ENCODE peak calls at places on chromosomes 16 and 17, in nine cellular contexts. X is body of pancreas; Q is pancreas; V is ovary; M is MM.1S; T is HCT116; A is kidney; K is CD8-positive, alpha-beta T cell; U is mammary epithelial cell. H is an unnamed sample.

GRCh38 chr17:79990704-79991103 is 45.0 kb downstream of the TBC1D16 start:
- DNase-seq in X (no peak), Q (no peak), V (peak), M (no peak), T (no peak), A (peak), K (no peak), U (no peak), H (no peak)

GRCh38 chr16:57251352-57251751 is 6.3 kb downstream of the ARL2BP start:
- DNase-seq in X (no peak), Q (no peak), V (no peak), M (no peak), T (no peak), A (no peak), K (no peak), U (no peak), H (no peak)

GRCh38 chr17:4199818-4200402 is 56.9 kb downstream of the CYB5D2 start:
- DNase-seq in X (no peak), Q (no peak), V (no peak), M (peak), T (peak), A (no peak), K (peak), U (peak), H (no peak)

GRCh38 chr16:4693956-4694663 is 748 bp downstream of the NUDT16L1 start:
- DNase-seq in X (peak), Q (peak), V (peak), M (peak), T (no peak), A (peak), K (peak), U (peak), H (no peak)

GRCh38 chr17:82351254-82351712 is 7.8 kb upstream of the TEX19 start:
- DNase-seq in X (no peak), Q (peak), V (no peak), M (peak), T (no peak), A (no peak), K (no peak), U (no peak), H (no peak)

GRCh38 chr16:89210904-89211515 is 6.5 kb upstream of the ZNF778 start:
- DNase-seq in X (no peak), Q (peak), V (peak), M (no peak), T (no peak), A (no peak), K (no peak), U (no peak), H (no peak)

GRCh38 chr17:13084420-13084819 is 66.6 kb upstream of the ELAC2 start:
- DNase-seq in X (no peak), Q (no peak), V (no peak), M (no peak), T (no peak), A (no peak), K (no peak), U (no peak), H (no peak)

GRCh38 chr16:78501744-78502143 is 402.3 kb downstream of the WWOX start:
- DNase-seq in X (no peak), Q (no peak), V (no peak), M (no peak), T (no peak), A (no peak), K (no peak), U (no peak), H (no peak)

GRCh38 chr16:8236816-8237215 is 353.5 kb downstream of the TMEM114 start:
- DNase-seq in X (no peak), Q (no peak), V (no peak), M (no peak), T (no peak), A (no peak), K (no peak), U (no peak), H (peak)

GRCh38 chr17:35073183-35073790 is 9.8 kb upstream of the RFFL start:
- DNase-seq in X (no peak), Q (no peak), V (no peak), M (peak), T (no peak), A (no peak), K (no peak), U (peak), H (no peak)

GRCh38 chr17:50266384-50267073 is 7.7 kb upstream of the TMEM92 start:
- DNase-seq in X (peak), Q (peak), V (peak), M (no peak), T (no peak), A (peak), K (no peak), U (peak), H (no peak)

GRCh38 chr16:66409156-66409555 is 17.9 kb upstream of the BEAN1 start:
- DNase-seq in X (no peak), Q (no peak), V (no peak), M (no peak), T (no peak), A (no peak), K (no peak), U (peak), H (no peak)

GRCh38 chr17:50271173-50271750 is 3.0 kb upstream of the TMEM92 start:
- DNase-seq in X (no peak), Q (no peak), V (no peak), M (no peak), T (no peak), A (no peak), K (no peak), U (no peak), H (no peak)

GRCh38 chr16:67668495-67669157 is 2.0 kb downstream of the C16orf86 start:
- DNase-seq in X (no peak), Q (no peak), V (no peak), M (no peak), T (no peak), A (no peak), K (no peak), U (no peak), H (no peak)

GRCh38 chr17:80457236-80457856 is 19.1 kb downstream of the NPTX1 start:
- DNase-seq in X (no peak), Q (no peak), V (no peak), M (no peak), T (no peak), A (no peak), K (no peak), U (no peak), H (no peak)

GRCh38 chr17:47698749-47699535 is 5.0 kb downstream of the TBKBP1 start:
- DNase-seq in X (peak), Q (peak), V (peak), M (peak), T (no peak), A (peak), K (peak), U (peak), H (peak)

GRCh38 chr16:81523387-81524115 is 78.9 kb downstream of the CMIP start:
- DNase-seq in X (no peak), Q (peak), V (peak), M (no peak), T (peak), A (peak), K (no peak), U (peak), H (no peak)

GRCh38 chr16:726438-727290 is at the start of the genes CCDC78 and HAGHL:
- DNase-seq in X (peak), Q (peak), V (peak), M (peak), T (no peak), A (peak), K (peak), U (no peak), H (peak)

GRCh38 chr17:12180644-12181261 is 160.1 kb downstream of the MAP2K4 start:
- DNase-seq in X (peak), Q (no peak), V (no peak), M (peak), T (peak), A (no peak), K (no peak), U (peak), H (no peak)

GRCh38 chr16:23716484-23716883 is 3.5 kb upstream of the ERN2 start:
- DNase-seq in X (no peak), Q (no peak), V (no peak), M (no peak), T (no peak), A (no peak), K (no peak), U (no peak), H (no peak)

GRCh38 chr17:58277107-58277506 is 3.6 kb downstream of the MPO start:
- DNase-seq in X (no peak), Q (no peak), V (no peak), M (peak), T (peak), A (no peak), K (no peak), U (no peak), H (no peak)

GRCh38 chr16:74700206-74701040 is at the start of gene MLKL:
- DNase-seq in X (peak), Q (peak), V (no peak), M (peak), T (peak), A (peak), K (peak), U (peak), H (no peak)

GRCh38 chr17:12365805-12366204 is 299.9 kb upstream of the MYOCD start:
- DNase-seq in X (no peak), Q (no peak), V (no peak), M (no peak), T (no peak), A (no peak), K (no peak), U (no peak), H (no peak)

GRCh38 chr16:83403751-83404150 is 404.0 kb upstream of the HSBP1 start:
- DNase-seq in X (no peak), Q (no peak), V (no peak), M (no peak), T (no peak), A (no peak), K (no peak), U (peak), H (no peak)

GRCh38 chr17:59332890-59333377 is 1.5 kb downstream of the YPEL2 start:
- DNase-seq in X (peak), Q (peak), V (no peak), M (no peak), T (no peak), A (no peak), K (no peak), U (no peak), H (peak)

GRCh38 chr16:28985206-28985605 is 354 bp downstream of the LAT start:
- DNase-seq in X (no peak), Q (no peak), V (no peak), M (no peak), T (no peak), A (no peak), K (no peak), U (no peak), H (no peak)

GRCh38 chr16:28984091-28984490 is 761 bp upstream of the LAT start:
- DNase-seq in X (no peak), Q (no peak), V (no peak), M (no peak), T (no peak), A (no peak), K (no peak), U (no peak), H (no peak)

GRCh38 chr16:28985611-28986041 is 774 bp downstream of the LAT start:
- DNase-seq in X (no peak), Q (no peak), V (no peak), M (no peak), T (no peak), A (no peak), K (no peak), U (no peak), H (no peak)

GRCh38 chr16:28983644-28984043 is 1.2 kb upstream of the LAT start:
- DNase-seq in X (no peak), Q (no peak), V (no peak), M (no peak), T (no peak), A (no peak), K (no peak), U (no peak), H (no peak)

GRCh38 chr16:28984619-28985135 is at the start of gene LAT:
- DNase-seq in X (peak), Q (no peak), V (no peak), M (peak), T (no peak), A (no peak), K (peak), U (no peak), H (no peak)
- H3K27ac ChIP-seq in X (no peak), Q (no peak), V (no peak), M (peak), T (no peak), A (no peak), K (peak), U (no peak), H (no peak)

GRCh38 chr17:63446981-63447687 is 1.0 kb upstream of the CYB561 start:
- DNase-seq in X (peak), Q (no peak), V (peak), M (no peak), T (no peak), A (no peak), K (peak), U (no peak), H (no peak)
- H3K27ac ChIP-seq in X (peak), Q (peak), V (peak), M (no peak), T (peak), A (peak), K (peak), U (peak), H (no peak)

GRCh38 chr17:492015-492399 is 139.4 kb upstream of the RPH3AL start:
- DNase-seq in X (no peak), Q (no peak), V (no peak), M (no peak), T (no peak), A (no peak), K (no peak), U (no peak), H (no peak)

GRCh38 chr17:493666-494065 is 141.1 kb upstream of the RPH3AL start:
- DNase-seq in X (no peak), Q (no peak), V (no peak), M (no peak), T (no peak), A (no peak), K (no peak), U (no peak), H (no peak)

GRCh38 chr17:489758-490329 is 137.2 kb upstream of the RPH3AL start:
- DNase-seq in X (peak), Q (peak), V (peak), M (no peak), T (no peak), A (peak), K (peak), U (peak), H (no peak)

GRCh38 chr17:488993-489757 is 136.6 kb upstream of the RPH3AL start:
- DNase-seq in X (no peak), Q (no peak), V (peak), M (no peak), T (peak), A (no peak), K (no peak), U (peak), H (no peak)

GRCh38 chr17:491086-492014 is 138.7 kb upstream of the RPH3AL start:
- DNase-seq in X (peak), Q (peak), V (peak), M (no peak), T (no peak), A (peak), K (no peak), U (peak), H (no peak)
- H3K27ac ChIP-seq in X (peak), Q (no peak), V (no peak), M (no peak), T (no peak), A (no peak), K (no peak), U (no peak), H (no peak)

DNA sequence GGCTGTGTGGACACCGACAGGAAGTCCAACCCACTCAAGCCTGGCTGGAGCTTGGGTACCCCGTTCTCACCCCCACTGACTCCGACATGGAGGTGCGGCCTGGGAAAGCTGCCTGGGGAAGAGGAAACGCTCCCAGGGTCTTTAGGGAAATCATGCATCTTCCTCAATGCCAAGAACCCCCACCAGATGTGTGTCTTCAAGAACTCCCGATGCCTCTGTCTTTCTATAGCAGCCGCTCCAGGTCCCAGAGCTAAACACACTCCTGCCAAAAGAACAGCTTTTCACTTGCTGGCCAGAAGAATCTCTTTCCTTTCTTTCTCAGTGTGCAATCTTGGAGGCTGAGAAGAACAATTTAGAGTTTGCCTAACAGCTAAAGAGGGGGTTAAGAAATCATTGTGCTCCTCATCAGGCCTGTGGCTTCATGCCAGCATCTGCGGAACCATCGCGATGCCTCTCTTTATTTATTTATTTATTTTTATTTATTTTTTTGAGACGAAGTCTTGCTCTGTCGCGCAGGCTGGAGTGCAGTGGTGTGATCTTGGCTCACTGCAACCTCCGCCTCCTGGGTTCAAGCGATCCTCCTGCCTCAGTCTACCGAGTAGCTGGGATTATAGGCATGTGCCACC is 41.1 kb upstream of the MTSS2 start:
- DNase-seq in X (no peak), Q (no peak), V (peak), M (no peak), T (no peak), A (no peak), K (no peak), U (no peak), H (no peak)
- H3K27ac ChIP-seq in X (peak), Q (no peak), V (peak), M (no peak), T (no peak), A (peak), K (no peak), U (no peak), H (peak)

GRCh38 chr16:77277141-77277540 is 77.9 kb downstream of the SYCE1L start:
- DNase-seq in X (no peak), Q (no peak), V (no peak), M (peak), T (no peak), A (no peak), K (no peak), U (no peak), H (no peak)

GRCh38 chr16:77271532-77272426 is 72.6 kb downstream of the SYCE1L start:
- DNase-seq in X (peak), Q (no peak), V (no peak), M (no peak), T (no peak), A (no peak), K (no peak), U (no peak), H (peak)

GRCh38 chr16:77277571-77277970 is 78.4 kb downstream of the SYCE1L start:
- DNase-seq in X (no peak), Q (no peak), V (no peak), M (no peak), T (no peak), A (no peak), K (no peak), U (no peak), H (no peak)

GRCh38 chr16:77273815-77274214 is 74.6 kb downstream of the SYCE1L start:
- DNase-seq in X (no peak), Q (no peak), V (no peak), M (no peak), T (no peak), A (no peak), K (no peak), U (peak), H (no peak)

DNA sequence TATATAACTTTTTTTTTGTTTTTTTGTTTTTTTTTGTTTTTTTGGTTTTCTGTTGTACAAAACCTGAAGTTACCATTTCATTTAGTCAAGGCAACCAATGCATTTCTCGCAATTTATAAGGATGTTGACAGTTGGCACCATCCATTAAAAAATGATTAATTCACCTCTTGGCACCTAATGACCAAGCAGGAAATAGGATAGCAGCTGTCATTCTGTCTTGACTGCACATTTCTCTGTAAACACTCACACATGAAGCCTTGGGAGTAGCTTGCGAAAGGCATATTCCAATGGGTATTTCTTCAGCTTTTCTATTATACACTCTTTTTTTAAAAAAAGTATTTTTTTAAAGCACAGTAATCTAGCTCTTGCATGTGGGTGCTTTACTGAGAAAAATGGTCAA is 77.5 kb downstream of the SYCE1L start:
- DNase-seq in X (no peak), Q (no peak), V (no peak), M (no peak), T (no peak), A (no peak), K (no peak), U (no peak), H (no peak)
- H3K27ac ChIP-seq in X (no peak), Q (no peak), V (no peak), M (no peak), T (no peak), A (no peak), K (no peak), U (no peak), H (no peak)

DNA sequence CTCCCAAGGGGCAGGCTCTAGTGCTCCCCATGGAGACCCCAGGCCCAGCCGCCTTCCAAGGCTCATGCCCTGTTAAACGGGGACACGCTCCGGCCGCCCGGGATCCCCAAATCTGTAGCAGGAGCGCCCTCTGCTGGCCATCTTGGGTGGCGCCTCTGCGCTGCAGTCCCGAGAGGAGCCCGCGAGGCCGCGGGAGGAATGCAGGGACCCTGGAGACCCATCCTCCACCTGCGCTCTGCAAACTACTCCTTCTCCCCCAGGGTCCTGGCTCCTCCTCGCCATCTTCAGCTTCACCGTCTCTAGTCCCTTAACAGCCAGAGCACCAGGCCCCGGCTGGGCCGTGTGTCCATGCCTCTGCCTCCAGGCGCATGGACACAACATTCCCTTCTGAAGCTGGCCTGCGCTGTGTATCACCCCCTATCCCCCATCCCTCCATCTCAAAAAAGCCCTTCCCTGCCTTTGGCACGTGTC is 23.6 kb upstream of the KRT17 start:
- DNase-seq in X (peak), Q (peak), V (peak), M (peak), T (peak), A (peak), K (peak), U (peak), H (peak)
- H3K27ac ChIP-seq in X (no peak), Q (no peak), V (no peak), M (no peak), T (peak), A (no peak), K (no peak), U (peak), H (no peak)

H was measured in caudate nucleus.